ENCODE peak calls at places on chromosomes 4 and X, in four cellular contexts. E, L, I and P are unnamed samples.

GRCh38 chrX:115367956-115368355 is 78.4 kb downstream of the LUZP4 start:
- DNase-seq in E (no peak), L (no peak), I (no peak), P (no peak)

GRCh38 chr4:100421356-100421978 is 96.4 kb downstream of the EMCN start:
- DNase-seq in E (no peak), L (no peak), I (no peak), P (no peak)

GRCh38 chr4:74418063-74418670 is 26.8 kb upstream of the AREG start:
- DNase-seq in E (no peak), L (no peak), I (no peak), P (no peak)

GRCh38 chr4:137065306-137065705 is 467.0 kb downstream of the PCDH18 start:
- DNase-seq in E (no peak), L (no peak), I (no peak), P (no peak)

GRCh38 chr4:5654791-5655190 is 53.6 kb downstream of the EVC2 start:
- DNase-seq in E (no peak), L (no peak), I (no peak), P (no peak)

GRCh38 chr4:158818595-158818994 is 49.8 kb downstream of the FNIP2 start:
- DNase-seq in E (no peak), L (no peak), I (no peak), P (no peak)

GRCh38 chr4:97587912-97588311 is 555.4 kb downstream of the STPG2 start:
- DNase-seq in E (no peak), L (no peak), I (no peak), P (no peak)

GRCh38 chr4:88211473-88212252 is 53.2 kb upstream of the ABCG2 start:
- DNase-seq in E (no peak), L (no peak), I (peak; percentile 85), P (peak; percentile 8)

GRCh38 chrX:1582686-1583437 is 8.5 kb upstream of the AKAP17A start:
- DNase-seq in E (no peak), L (no peak), I (peak; percentile 72), P (no peak)

GRCh38 chrX:7158468-7158990 is 10.6 kb upstream of the PUDP start:
- DNase-seq in E (no peak), L (no peak), I (no peak), P (no peak)

GRCh38 chr4:90025248-90025647 is 101.9 kb upstream of the CCSER1 start:
- DNase-seq in E (no peak), L (no peak), I (no peak), P (no peak)

GRCh38 chr4:84058201-84058600 is 440.9 kb downstream of the NKX6-1 start:
- DNase-seq in E (no peak), L (no peak), I (no peak), P (no peak)

GRCh38 chr4:184097240-184097619 is 120.4 kb downstream of the ENPP6 start:
- DNase-seq in E (peak; percentile 83), L (peak; percentile 39), I (no peak), P (no peak)

GRCh38 chr4:151553874-151554273 is 144.9 kb downstream of the FHIP1A start:
- DNase-seq in E (no peak), L (no peak), I (no peak), P (no peak)

GRCh38 chr4:82718067-82718935 is 80.3 kb downstream of the SCD5 start:
- DNase-seq in E (peak; percentile 79), L (no peak), I (no peak), P (no peak)

GRCh38 chr4:69753666-69754065 is 6.8 kb downstream of the SULT1B1 start:
- DNase-seq in E (no peak), L (no peak), I (no peak), P (no peak)

GRCh38 chr4:42133006-42133405 is 19.4 kb downstream of the BEND4 start:
- DNase-seq in E (no peak), L (no peak), I (no peak), P (no peak)

GRCh38 chr4:109368661-109369060 is 65.0 kb upstream of the SEC24B start:
- DNase-seq in E (no peak), L (no peak), I (no peak), P (no peak)

GRCh38 chrX:47936224-47936939 is 67.4 kb downstream of the ZNF182 start:
- DNase-seq in E (no peak), L (no peak), I (no peak), P (no peak)

GRCh38 chrX:10579753-10580060 is 40.7 kb downstream of the MID1 start:
- DNase-seq in E (no peak), L (no peak), I (no peak), P (no peak)

GRCh38 chrX:101429934-101430333 is 21.9 kb downstream of the HNRNPH2 start:
- DNase-seq in E (no peak), L (no peak), I (no peak), P (no peak)

GRCh38 chr4:3462790-3463415 is at the start of gene DOK7:
- DNase-seq in E (no peak), L (peak; percentile 54), I (no peak), P (no peak)

GRCh38 chr4:142974331-142974730 is 128.2 kb upstream of the INPP4B start:
- DNase-seq in E (no peak), L (no peak), I (no peak), P (no peak)

GRCh38 chrX:150767475-150768131 is 74.4 kb downstream of the MTMR1 start:
- DNase-seq in E (no peak), L (no peak), I (no peak), P (no peak)

GRCh38 chr4:163263601-163264000 is 68.8 kb downstream of the NPY1R start:
- DNase-seq in E (no peak), L (no peak), I (no peak), P (no peak)

GRCh38 chr4:156493858-156494257 is 477.7 kb downstream of the PDGFC start:
- DNase-seq in E (no peak), L (no peak), I (no peak), P (no peak)

GRCh38 chrX:17459596-17459995 is 84.6 kb downstream of the NHS start:
- DNase-seq in E (no peak), L (no peak), I (no peak), P (no peak)

GRCh38 chr4:103171006-103171405 is 27.1 kb downstream of the CENPE start:
- DNase-seq in E (no peak), L (no peak), I (no peak), P (no peak)

GRCh38 chr4:48780867-48781219 is 764 bp upstream of the FRYL start:
- DNase-seq in E (no peak), L (no peak), I (no peak), P (no peak)

GRCh38 chr4:951594-952468 is 19.6 kb downstream of the TMEM175 start:
- DNase-seq in E (no peak), L (peak; percentile 12), I (no peak), P (no peak)

GRCh38 chr4:140743194-140743931 is 12.8 kb downstream of the TBC1D9 start:
- DNase-seq in E (no peak), L (no peak), I (no peak), P (no peak)

GRCh38 chr4:65943076-65943475 is 272.8 kb upstream of the EPHA5 start:
- DNase-seq in E (no peak), L (no peak), I (no peak), P (no peak)

GRCh38 chr4:29326816-29327215 is 1393.4 kb upstream of the PCDH7 start:
- DNase-seq in E (no peak), L (no peak), I (no peak), P (no peak)

GRCh38 chr4:122606364-122607043 is 14.4 kb downstream of the IL21 start:
- DNase-seq in E (no peak), L (no peak), I (no peak), P (no peak)

GRCh38 chr4:17865866-17866363 is 55.1 kb downstream of the NCAPG start:
- DNase-seq in E (no peak), L (no peak), I (no peak), P (no peak)

DNA sequence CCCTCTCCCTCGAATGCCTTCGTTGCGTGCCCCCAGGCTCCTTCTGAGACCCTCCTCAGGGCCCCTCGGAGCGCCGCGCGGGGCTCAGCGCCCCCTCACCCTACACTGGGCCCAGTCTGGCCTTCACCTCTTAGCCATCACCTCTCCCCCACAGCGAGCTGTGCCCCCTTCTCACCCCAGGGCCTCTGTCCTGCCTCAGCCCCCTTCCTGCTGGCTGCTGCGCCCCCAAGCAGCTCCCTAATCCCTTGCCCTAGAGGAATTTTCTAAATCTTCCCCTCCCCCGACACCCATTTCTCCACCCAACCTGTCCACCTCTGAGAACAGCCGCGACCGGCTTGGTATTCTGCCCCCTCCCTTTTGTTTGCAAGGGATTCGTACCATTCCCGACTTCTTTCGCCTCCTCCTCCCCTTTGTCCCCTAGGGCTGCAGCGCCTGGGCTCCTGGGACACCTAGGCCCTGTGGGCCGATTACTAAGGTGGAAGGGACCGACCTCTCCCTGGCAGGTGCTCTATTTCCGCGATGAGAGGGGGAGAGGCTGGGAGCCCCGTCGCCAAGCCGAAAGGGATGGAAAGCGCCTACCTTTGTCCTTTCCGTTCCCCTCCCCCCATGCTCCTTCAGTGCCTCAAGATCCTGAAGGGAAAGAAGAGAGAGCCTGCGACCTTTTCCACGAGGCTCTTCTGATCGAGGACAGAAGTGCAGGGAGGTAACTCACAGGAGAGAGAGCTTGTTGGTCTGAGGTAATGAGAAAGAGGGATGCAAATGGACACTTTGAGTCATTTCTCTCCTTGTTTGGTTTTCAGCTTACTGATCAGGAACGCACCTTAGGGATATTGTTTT is 10.9 kb downstream of the DLG3 start:
- DNase-seq in E (no peak), L (no peak), I (no peak), P (no peak)
- TF ChIP-seq POLR2A in E (no peak), L (no peak), I (no peak), P (no peak)

DNA sequence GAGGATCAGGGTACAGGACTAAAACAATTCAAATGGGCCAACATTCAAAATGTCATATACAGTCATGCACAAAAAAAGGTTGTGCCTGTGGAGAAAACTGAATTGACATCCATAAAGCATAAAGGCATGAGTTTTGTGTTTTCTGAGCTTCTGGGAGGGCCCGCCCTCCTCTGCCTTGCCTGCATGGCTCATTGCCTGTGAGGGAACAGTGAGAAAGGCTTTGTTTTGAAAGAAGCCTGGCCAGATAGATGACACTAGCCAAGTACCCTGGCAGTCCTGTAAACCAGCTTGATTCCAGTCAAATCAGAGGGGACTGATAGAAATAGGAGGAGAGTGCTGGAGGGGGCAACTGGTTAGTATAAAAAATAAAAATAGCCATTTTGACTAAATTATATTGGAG is 194.3 kb downstream of the KIT start:
- DNase-seq in E (no peak), L (no peak), I (no peak), P (no peak)
- TF ChIP-seq POLR2A in E (no peak), L (no peak), I (no peak), P (no peak)

GRCh38 chrX:152941328-152942111 is 43.7 kb downstream of the ZNF185 start:
- DNase-seq in E (peak; percentile 93), L (peak; percentile 91), I (peak; percentile 95), P (peak; percentile 88)
- TF ChIP-seq POLR2A in E (no peak), L (peak; percentile 26), I (no peak), P (peak; percentile 71)

DNA sequence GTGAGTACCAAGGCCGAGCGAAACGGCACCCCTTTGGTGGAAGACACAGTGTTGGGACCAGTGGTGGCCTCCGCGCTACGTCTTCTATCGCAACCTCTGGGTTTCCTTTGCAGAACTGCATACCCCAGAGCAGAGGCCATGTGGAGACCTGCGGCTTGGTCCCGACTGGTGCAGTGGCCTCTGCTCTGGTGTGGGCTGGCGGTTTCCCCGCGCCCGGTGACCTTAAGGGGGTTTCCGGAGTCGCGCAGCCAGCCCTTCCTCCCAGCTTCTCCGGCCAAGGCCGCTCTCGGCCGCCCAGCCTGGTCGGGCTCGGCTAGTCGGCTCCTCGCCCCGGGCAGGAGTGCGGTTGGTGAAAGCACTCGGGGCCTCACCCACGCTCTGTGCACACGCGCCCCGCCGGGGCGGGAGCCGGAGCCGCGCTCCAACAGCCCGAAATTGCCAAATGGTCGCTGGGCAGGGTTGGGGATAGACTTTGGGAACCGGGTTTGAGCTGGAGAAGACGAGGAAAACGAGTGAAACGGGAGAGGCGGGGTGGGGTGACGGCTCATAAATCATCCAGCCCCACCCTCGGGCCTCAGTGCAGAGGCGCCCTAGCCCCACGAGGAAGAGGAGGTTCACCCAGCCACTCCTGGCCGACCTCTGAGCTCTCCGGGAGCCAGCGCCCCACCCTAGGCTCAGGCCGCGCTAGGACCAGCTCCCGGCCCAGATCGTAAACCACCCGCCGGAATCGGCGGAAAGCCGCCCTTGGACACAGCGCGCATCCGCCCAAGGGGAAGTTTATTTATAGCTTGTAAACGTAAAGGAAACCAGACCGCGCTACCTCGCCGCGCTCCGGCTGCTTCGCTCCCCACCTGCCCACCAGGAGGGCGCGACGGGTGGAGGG is 84.7 kb downstream of the BCOR start:
- DNase-seq in E (peak; percentile 75), L (peak; percentile 57), I (no peak), P (no peak)
- TF ChIP-seq POLR2A in E (no peak), L (no peak), I (no peak), P (no peak)